ENCODE peak calls at places on chromosomes 4 and X, in ten cellular contexts. J is ACHN; M is bronchial epithelial cell; Q is K562; U is activated CD4-positive, alpha-beta T cell treated with anti-CD3 and anti-CD28 coated beads, Interleukin-2, amount 10 ng/mL, durations not matched to agents 7 days and 5 days; L is RWPE1; F is Right ventricle myocardium superior; R is activated gamma-delta T cell treated with anti-CD3 and anti-CD28 coated beads, Interleukin-2, amount 50 U/mL, for 16 hours; A is pancreas; Y is ELR. H is an unnamed sample.
A peak's percentile ranks its signal among the peaks of the same experiment; 100 is the strongest.

GRCh38 chr4:185838514-185839203 is 26.7 kb upstream of the SORBS2 start:
- DNase-seq in R (no peak), J (peak; percentile 5), M (no peak), L (no peak), Y (peak; percentile 19), F (no peak), Q (no peak), U (no peak), A (no peak), H (no peak)

GRCh38 chrX:17432158-17432557 is 57.2 kb downstream of the NHS start:
- DNase-seq in Q (no peak), U (no peak), M (no peak), F (no peak), Y (no peak), A (no peak), L (no peak), R (no peak), J (no peak), H (no peak)

GRCh38 chrX:68647156-68647957 is at the start of gene STARD8:
- DNase-seq in Q (peak; percentile 55), Y (peak; percentile 71), F (peak; percentile 51), J (peak; percentile 77), A (peak; percentile 28), U (no peak), R (no peak), L (peak; percentile 15), M (no peak), H (peak; percentile 45)

GRCh38 chr4:114100288-114101031 is 121.0 kb upstream of the ARSJ start:
- DNase-seq in R (no peak), Y (no peak), Q (no peak), F (no peak), L (no peak), M (no peak), U (no peak), A (no peak), J (no peak), H (no peak)

GRCh38 chr4:158462611-158463010 is 59.1 kb upstream of the RXFP1 start:
- DNase-seq in F (no peak), J (no peak), R (no peak), M (peak; percentile 76), Y (peak; percentile 7), U (no peak), A (no peak), Q (no peak), L (no peak), H (no peak)

GRCh38 chr4:122583906-122584305 is 37.0 kb downstream of the IL21 start:
- DNase-seq in J (no peak), Q (no peak), Y (no peak), U (no peak), M (no peak), R (no peak), F (no peak), A (no peak), L (no peak), H (no peak)

GRCh38 chr4:139815646-139816601 is 150.3 kb downstream of the MGST2 start:
- DNase-seq in L (peak; percentile 10), U (no peak), F (peak; percentile 56), Q (peak; percentile 17), J (no peak), R (peak; percentile 3), M (peak; percentile 52), Y (peak; percentile 82), A (no peak), H (no peak)

GRCh38 chr4:63211377-63211776 is 1197.9 kb downstream of the TECRL start:
- DNase-seq in U (no peak), R (no peak), M (no peak), Y (peak; percentile 30), J (peak; percentile 23), Q (no peak), L (no peak), A (no peak), F (no peak), H (no peak)

GRCh38 chrX:72396117-72396516 is 90.4 kb upstream of the CITED1 start:
- DNase-seq in L (no peak), J (no peak), A (no peak), Y (no peak), U (no peak), M (no peak), Q (no peak), F (no peak), R (no peak), H (no peak)

GRCh38 chr4:91502365-91502764 is 801.4 kb upstream of the GRID2 start:
- DNase-seq in J (peak; percentile 35), L (no peak), Q (no peak), U (no peak), R (no peak), Y (no peak), A (no peak), F (no peak), M (peak; percentile 51), H (no peak)

GRCh38 chrX:150148749-150149672 is 210.7 kb upstream of the EOLA2 start:
- DNase-seq in F (no peak), A (no peak), Y (peak; percentile 23), U (no peak), M (no peak), J (no peak), L (no peak), R (no peak), Q (no peak), H (no peak)

GRCh38 chr4:150423503-150423902 is 158.4 kb upstream of the MAB21L2 start:
- DNase-seq in F (no peak), R (no peak), L (no peak), Q (no peak), U (no peak), M (no peak), Y (no peak), J (no peak), A (no peak), H (no peak)

GRCh38 chr4:891747-892146 is 40.4 kb downstream of the GAK start:
- DNase-seq in Q (peak; percentile 30), L (no peak), Y (peak; percentile 6), F (no peak), U (peak; percentile 25), R (no peak), M (no peak), A (no peak), J (peak; percentile 19), H (no peak)

GRCh38 chr4:52957791-52958190 is 95.7 kb downstream of the RASL11B start:
- DNase-seq in J (no peak), Q (no peak), L (no peak), R (no peak), M (no peak), U (no peak), A (no peak), F (no peak), Y (no peak), H (peak; percentile 6)

GRCh38 chr4:121072080-121072835 is at the start of gene NDNF:
- DNase-seq in R (peak; percentile 13), F (peak; percentile 57), A (peak; percentile 17), L (no peak), U (peak; percentile 36), M (no peak), J (peak; percentile 12), Y (peak; percentile 41), Q (no peak), H (peak; percentile 32)

GRCh38 chr4:187124311-187124710 is 400.7 kb upstream of the FAT1 start:
- DNase-seq in U (no peak), M (no peak), L (no peak), A (no peak), J (no peak), F (no peak), R (no peak), Q (no peak), Y (no peak), H (no peak)

GRCh38 chr4:122798917-122799316 is 27.7 kb upstream of the FGF2 start:
- DNase-seq in U (no peak), L (no peak), F (no peak), A (no peak), J (no peak), Q (no peak), Y (no peak), M (no peak), R (no peak), H (no peak)

GRCh38 chr4:88623097-88623496 is 30.8 kb downstream of the HERC3 start:
- DNase-seq in R (no peak), J (no peak), Q (no peak), L (peak; percentile 85), U (no peak), Y (peak; percentile 96), F (no peak), M (peak; percentile 99), A (no peak), H (no peak)

GRCh38 chr4:154045086-154045485 is 256.2 kb upstream of the SFRP2 start:
- DNase-seq in Q (no peak), L (no peak), U (no peak), F (no peak), M (no peak), R (no peak), J (no peak), Y (no peak), A (no peak), H (no peak)

GRCh38 chr4:105679186-105679585 is 29.3 kb downstream of the INTS12 start:
- DNase-seq in R (no peak), F (no peak), Y (no peak), Q (no peak), U (no peak), J (no peak), M (peak; percentile 57), L (no peak), A (no peak), H (no peak)

GRCh38 chrX:840556-840955 is 210.0 kb downstream of the SHOX start:
- DNase-seq in Q (no peak), J (no peak), Y (no peak), R (no peak), L (no peak), U (no peak), A (no peak), F (no peak), M (no peak), H (no peak)

H was measured in SW480.